ENCODE peak calls at places on chromosomes 11 and 22, in six cellular contexts. D, A, N, T, R and I are unnamed samples. For H3K9me3 and H3K4me1, the result is how much of the 10 kb centered on the place peaks cover.

GRCh38 chr22:36756746-36757607 is 18.9 kb downstream of the IFT27 start:
- DNase-seq in A (peak), T (no peak), D (no peak), N (no peak), R (no peak), I (no peak)

GRCh38 chr11:132683602-132684001 is 848.7 kb downstream of the OPCML start:
- DNase-seq in D (no peak), N (no peak), T (no peak), R (no peak), A (no peak), I (no peak)

GRCh38 chr11:931385-931784 is 5.7 kb downstream of the AP2A2 start:
- DNase-seq in A (no peak), R (no peak), D (no peak), N (no peak), T (no peak), I (no peak)

GRCh38 chr11:88414385-88414861 is 76.9 kb upstream of the CTSC start:
- DNase-seq in D (peak), N (no peak), T (peak), A (no peak), R (no peak), I (peak)

GRCh38 chr11:66371627-66372415 is at the start of gene SLC29A2:
- DNase-seq in A (peak), D (no peak), R (peak), T (peak), N (peak), I (peak)

GRCh38 chr11:103887001-103887680 is 149.3 kb upstream of the DDI1 start:
- DNase-seq in R (no peak), D (no peak), N (no peak), T (peak), A (no peak), I (no peak)

GRCh38 chr11:33773399-33774355 is 643 bp downstream of the FBXO3 start:
- DNase-seq in T (no peak), R (no peak), A (peak), N (peak), D (no peak), I (no peak)

GRCh38 chr11:35006389-35007128 is 90.1 kb downstream of the PDHX start:
- DNase-seq in R (no peak), N (no peak), D (no peak), A (no peak), T (no peak), I (no peak)

GRCh38 chr11:47179655-47179991 is 2.9 kb upstream of the ARFGAP2 start:
- DNase-seq in N (no peak), R (no peak), A (peak), T (no peak), D (no peak), I (no peak)

GRCh38 chr11:95898782-95899181 is 25.1 kb downstream of the MTMR2 start:
- DNase-seq in D (no peak), R (no peak), N (no peak), T (no peak), A (no peak), I (no peak)

GRCh38 chr22:33272866-33273265 is 214.7 kb upstream of the SYN3 start:
- DNase-seq in A (no peak), D (no peak), R (no peak), T (no peak), N (no peak), I (no peak)

GRCh38 chr11:7605544-7605943 is 67.8 kb downstream of the CYB5R2 start:
- DNase-seq in N (no peak), A (no peak), T (no peak), R (no peak), D (no peak), I (no peak)

GRCh38 chr11:73315288-73316020 is 7.4 kb downstream of the ARHGEF17 start:
- DNase-seq in R (no peak), D (peak), A (no peak), T (no peak), N (no peak), I (no peak)

GRCh38 chr11:109696191-109696897 is 274.4 kb downstream of the C11orf87 start:
- DNase-seq in T (no peak), D (no peak), A (no peak), N (peak), R (no peak), I (no peak)

GRCh38 chr11:34354782-34355181 is 3.0 kb downstream of the ABTB2 start:
- DNase-seq in T (no peak), A (no peak), R (no peak), D (no peak), N (no peak), I (no peak)

DNA sequence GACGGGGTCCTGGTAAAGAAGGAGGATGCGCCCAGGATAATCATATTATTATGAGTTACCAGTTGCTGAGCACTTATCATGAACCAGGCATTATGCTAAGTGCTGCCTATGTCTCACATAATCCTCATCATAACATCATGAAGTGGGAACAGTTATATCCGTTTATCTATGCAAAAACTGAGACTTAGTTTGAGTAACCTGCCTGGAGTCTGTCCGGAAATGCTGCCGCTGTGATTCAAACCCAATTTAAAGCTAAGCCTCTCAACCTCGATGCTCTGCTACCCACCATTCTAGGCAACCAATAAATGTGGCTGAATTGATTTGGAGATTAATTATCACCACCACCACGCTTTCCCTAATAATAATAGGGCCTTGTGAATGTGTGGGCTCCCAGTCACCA is 111.5 kb upstream of the CLMP start:
- DNase-seq in A (no peak), T (no peak), R (no peak), D (no peak), N (no peak), I (no peak)
- H3K9me3 ChIP-seq in A (under half), T (under half), R (under half), D (under half), N (under half), I (under half)

DNA sequence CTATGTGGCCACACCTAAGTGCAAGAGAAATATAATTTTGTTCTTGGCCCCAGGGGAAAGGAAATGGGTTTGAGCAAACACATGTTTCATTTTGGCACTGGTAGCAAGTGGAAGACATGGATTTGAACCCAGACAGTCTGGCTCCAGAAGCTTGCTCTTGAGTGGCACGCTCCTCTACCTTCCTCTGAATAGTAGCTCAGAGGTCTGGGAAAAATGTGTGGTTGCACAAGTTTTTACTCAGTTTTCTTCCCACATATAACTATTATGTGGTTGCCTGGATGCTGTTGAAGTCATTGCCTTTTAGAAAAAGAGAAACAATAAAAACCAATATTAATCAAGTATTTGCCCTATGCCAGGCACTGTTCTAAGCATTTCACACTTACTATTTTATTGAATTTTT is 16.3 kb downstream of the PARVA start:
- DNase-seq in D (no peak), T (no peak), A (no peak), N (no peak), R (no peak), I (no peak)
- H3K4me1 ChIP-seq in D (under half), T (under half), A (under half), N (under half), R (under half), I (under half)

DNA sequence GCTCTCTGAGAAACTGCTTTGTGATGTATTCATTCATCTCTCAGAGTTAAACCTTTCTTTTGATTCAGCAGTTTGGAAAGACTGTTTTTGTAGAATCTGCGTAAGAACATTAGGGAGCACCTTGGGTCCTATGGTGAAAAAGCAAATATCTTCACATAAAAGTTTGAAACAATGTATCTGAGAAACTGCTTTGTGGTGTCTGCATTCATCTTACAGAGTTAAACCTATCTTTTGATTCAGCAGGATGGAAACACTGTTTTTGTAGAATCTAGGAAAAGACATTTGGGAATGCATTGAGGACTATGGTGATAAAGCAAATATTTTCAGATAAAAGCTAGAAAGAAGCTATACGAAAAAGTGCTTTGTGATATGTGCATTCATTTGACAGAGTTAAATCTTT is 361.3 kb downstream of the OR4C45 start:
- DNase-seq in R (no peak), N (no peak), T (no peak), D (no peak), A (no peak), I (no peak)
- H3K9me3 ChIP-seq in R (half or more), N (half or more), T (under half), D (under half), A (half or more), I (half or more)

GRCh38 chr22:50624347-50625130 is 3.4 kb downstream of the ARSA start:
- DNase-seq in D (no peak), T (no peak), R (no peak), N (peak), A (no peak), I (no peak)
- H3K4me1 ChIP-seq in D (under half), T (under half), R (under half), N (under half), A (under half), I (under half)

DNA sequence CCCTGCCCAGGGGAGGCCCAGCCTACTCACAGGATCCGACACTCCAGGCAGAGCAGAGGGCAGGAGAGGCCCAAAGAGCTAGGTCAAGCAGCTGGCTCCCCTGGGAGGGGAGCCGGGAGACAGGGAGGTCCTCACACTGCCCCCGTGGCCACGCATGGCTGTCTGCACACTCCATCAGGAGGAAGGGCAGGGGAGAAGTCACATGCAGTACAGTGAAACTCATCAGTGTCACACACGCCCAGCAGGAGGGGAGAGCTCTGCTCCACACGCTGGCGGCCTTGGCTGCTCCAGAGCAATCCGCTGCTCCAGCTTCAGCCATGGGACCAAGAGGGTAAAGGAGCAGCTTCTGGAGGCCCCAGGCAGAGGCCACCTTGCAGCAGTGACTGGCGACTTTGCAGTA is 14.3 kb downstream of the TCIRG1 start:
- DNase-seq in T (no peak), R (no peak), N (no peak), A (peak), D (no peak), I (no peak)
- H3K9me3 ChIP-seq in T (under half), R (under half), N (under half), A (under half), D (under half), I (under half)

DNA sequence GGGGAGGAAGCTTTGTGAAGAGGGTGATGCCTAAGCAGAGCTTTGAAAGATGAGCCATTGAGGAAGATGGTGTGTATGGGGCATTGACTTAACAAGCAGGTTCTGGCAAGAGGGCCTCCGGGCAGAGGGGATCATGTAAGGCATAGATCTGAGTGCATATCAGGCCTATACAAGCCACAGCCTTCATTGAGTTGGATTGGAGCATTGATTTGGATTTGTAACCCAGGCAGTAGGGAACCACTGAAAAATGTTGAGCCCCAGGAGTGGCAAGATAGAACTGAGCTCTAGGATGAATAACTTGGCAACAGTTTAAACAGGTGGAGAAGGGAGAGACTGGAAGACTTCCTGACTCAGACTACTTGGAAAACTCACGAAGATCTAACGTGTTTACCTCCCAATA is 21.4 kb downstream of the PANX1 start:
- DNase-seq in R (no peak), T (no peak), A (no peak), N (no peak), D (no peak), I (no peak)
- H3K4me1 ChIP-seq in R (under half), T (under half), A (under half), N (under half), D (under half), I (under half)

GRCh38 chr11:117110294-117110950 is 12.2 kb upstream of the SIK3 start:
- DNase-seq in T (no peak), R (no peak), N (no peak), D (no peak), A (no peak), I (no peak)
- H3K9me3 ChIP-seq in T (under half), R (under half), N (under half), D (under half), A (under half), I (under half)

DNA sequence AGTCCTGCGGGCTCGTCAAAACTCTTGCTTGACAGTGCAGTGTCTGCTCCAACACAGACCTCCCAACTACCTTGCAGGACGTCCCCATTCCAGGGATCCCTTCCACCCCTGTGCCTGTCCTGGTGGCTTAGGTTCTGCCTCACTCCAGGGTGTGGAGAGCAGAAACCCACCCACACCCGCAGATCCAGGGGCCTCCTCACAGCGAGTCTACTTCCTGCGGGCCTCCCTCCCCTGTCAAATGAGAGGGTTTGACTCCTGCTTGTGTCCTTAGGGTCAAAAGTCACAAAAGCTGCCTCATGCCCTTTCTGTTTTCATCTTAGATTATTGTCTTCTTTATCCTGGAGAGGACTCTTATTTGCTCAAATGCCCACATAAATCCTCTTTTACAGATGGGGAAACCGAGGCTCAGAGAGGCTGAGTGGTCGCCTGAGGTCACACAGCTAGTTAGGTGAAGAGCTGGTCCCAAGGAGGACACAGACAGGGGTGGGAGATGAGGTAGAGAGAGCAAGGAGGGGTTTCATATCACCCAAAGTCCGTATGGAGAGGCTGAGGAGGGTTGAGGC is 81.1 kb upstream of the KCNQ1OT1 start:
- DNase-seq in T (no peak), R (peak), N (no peak), A (peak), D (no peak), I (no peak)
- H3K4me1 ChIP-seq in T (under half), R (under half), N (under half), A (under half), D (under half), I (under half)